ENCODE peak calls at places on chromosomes 12 and 14, in five cellular contexts. One of them, this sample, is unnamed.

GRCh38 chr12:26135010-26135420 is 10.2 kb upstream of the BHLHE41 start:
- DNase-seq in upper lobe of right lung: peak; percentile 93
- DNase-seq in heart left ventricle: no peak
- DNase-seq in fibroblast of lung: peak; percentile 83
- DNase-seq in astrocyte: peak; percentile 78
- DNase-seq in this sample: peak; percentile 43

GRCh38 chr12:45732250-45732649 is 2.7 kb downstream of the ARID2 start:
- DNase-seq in upper lobe of right lung: no peak
- DNase-seq in fibroblast of lung: peak; percentile 46
- DNase-seq in astrocyte: peak; percentile 39
- DNase-seq in heart left ventricle: no peak
- DNase-seq in this sample: no peak

GRCh38 chr14:75084513-75084912 is 15.1 kb downstream of the ZC2HC1C start:
- DNase-seq in astrocyte: no peak
- DNase-seq in fibroblast of lung: no peak
- DNase-seq in upper lobe of right lung: no peak
- DNase-seq in heart left ventricle: no peak
- DNase-seq in this sample: no peak

GRCh38 chr12:96225994-96226399 is 31.8 kb downstream of the ELK3 start:
- DNase-seq in heart left ventricle: no peak
- DNase-seq in fibroblast of lung: no peak
- DNase-seq in astrocyte: no peak
- DNase-seq in upper lobe of right lung: no peak
- DNase-seq in this sample: no peak

GRCh38 chr12:25482637-25483036 is 70.4 kb downstream of the LMNTD1 start:
- DNase-seq in astrocyte: no peak
- DNase-seq in heart left ventricle: no peak
- DNase-seq in fibroblast of lung: no peak
- DNase-seq in upper lobe of right lung: no peak
- DNase-seq in this sample: no peak

GRCh38 chr12:12835378-12836145 is 22.4 kb downstream of the DDX47 start:
- DNase-seq in fibroblast of lung: peak; percentile 81
- DNase-seq in heart left ventricle: no peak
- DNase-seq in upper lobe of right lung: no peak
- DNase-seq in astrocyte: peak; percentile 74
- DNase-seq in this sample: no peak

GRCh38 chr14:71482701-71483100 is 449.5 kb upstream of the RGS6 start:
- DNase-seq in astrocyte: peak; percentile 36
- DNase-seq in heart left ventricle: no peak
- DNase-seq in upper lobe of right lung: no peak
- DNase-seq in fibroblast of lung: peak; percentile 50
- DNase-seq in this sample: no peak

GRCh38 chr12:6314776-6315175 is 4.3 kb downstream of the PLEKHG6 start:
- DNase-seq in astrocyte: no peak
- DNase-seq in heart left ventricle: no peak
- DNase-seq in upper lobe of right lung: no peak
- DNase-seq in fibroblast of lung: no peak
- DNase-seq in this sample: no peak

GRCh38 chr14:32068708-32069107 is 8.4 kb upstream of the ARHGAP5 start:
- DNase-seq in astrocyte: no peak
- DNase-seq in upper lobe of right lung: no peak
- DNase-seq in fibroblast of lung: no peak
- DNase-seq in heart left ventricle: no peak
- DNase-seq in this sample: no peak

GRCh38 chr12:77087427-77087826 is 22.1 kb upstream of the E2F7 start:
- DNase-seq in astrocyte: peak; percentile 98
- DNase-seq in heart left ventricle: no peak
- DNase-seq in fibroblast of lung: peak; percentile 98
- DNase-seq in upper lobe of right lung: no peak
- DNase-seq in this sample: no peak

GRCh38 chr14:71532349-71532748 is 399.9 kb upstream of the RGS6 start:
- DNase-seq in astrocyte: peak; percentile 91
- DNase-seq in heart left ventricle: no peak
- DNase-seq in fibroblast of lung: peak; percentile 93
- DNase-seq in upper lobe of right lung: no peak
- DNase-seq in this sample: no peak

GRCh38 chr14:104514156-104514848 is 65.3 kb upstream of the C14orf180 start:
- DNase-seq in upper lobe of right lung: no peak
- DNase-seq in fibroblast of lung: no peak
- DNase-seq in heart left ventricle: peak; percentile 71
- DNase-seq in astrocyte: no peak
- DNase-seq in this sample: no peak

GRCh38 chr14:71358209-71358931 is 451.1 kb downstream of the PCNX1 start:
- DNase-seq in upper lobe of right lung: no peak
- DNase-seq in fibroblast of lung: peak; percentile 54
- DNase-seq in heart left ventricle: no peak
- DNase-seq in astrocyte: peak; percentile 40
- DNase-seq in this sample: no peak

GRCh38 chr12:119154435-119154818 is 24.3 kb upstream of the HSPB8 start:
- DNase-seq in astrocyte: no peak
- DNase-seq in heart left ventricle: no peak
- DNase-seq in upper lobe of right lung: no peak
- DNase-seq in fibroblast of lung: no peak
- DNase-seq in this sample: no peak

GRCh38 chr14:72607386-72608125 is 286.3 kb downstream of the DPF3 start:
- DNase-seq in heart left ventricle: no peak
- DNase-seq in astrocyte: peak; percentile 55
- DNase-seq in upper lobe of right lung: no peak
- DNase-seq in fibroblast of lung: peak; percentile 67
- DNase-seq in this sample: no peak

GRCh38 chr12:130920119-130920703 is 33.5 kb upstream of the ADGRD1 start:
- DNase-seq in heart left ventricle: no peak
- DNase-seq in fibroblast of lung: no peak
- DNase-seq in astrocyte: no peak
- DNase-seq in upper lobe of right lung: no peak
- DNase-seq in this sample: no peak

GRCh38 chr12:14460212-14460841 is 94.8 kb downstream of the ATF7IP start:
- DNase-seq in heart left ventricle: no peak
- DNase-seq in upper lobe of right lung: no peak
- DNase-seq in astrocyte: no peak
- DNase-seq in fibroblast of lung: no peak
- DNase-seq in this sample: no peak

GRCh38 chr12:124391340-124392261 is 96.7 kb downstream of the RFLNA start:
- DNase-seq in fibroblast of lung: peak; percentile 73
- DNase-seq in upper lobe of right lung: peak; percentile 87
- DNase-seq in astrocyte: peak; percentile 59
- DNase-seq in heart left ventricle: peak; percentile 74
- DNase-seq in this sample: no peak

GRCh38 chr12:57145460-57146059 is 1.9 kb downstream of the LRP1-AS start:
- DNase-seq in fibroblast of lung: no peak
- DNase-seq in astrocyte: no peak
- DNase-seq in heart left ventricle: no peak
- DNase-seq in upper lobe of right lung: no peak
- DNase-seq in this sample: no peak

GRCh38 chr12:2608608-2608945 is 186.2 kb upstream of the FKBP4 start:
- DNase-seq in astrocyte: no peak
- DNase-seq in heart left ventricle: no peak
- DNase-seq in fibroblast of lung: no peak
- DNase-seq in upper lobe of right lung: no peak
- DNase-seq in this sample: no peak
- H3K27me3 ChIP-seq in astrocyte: no peaks in the 10 kb centered on the region
- H3K27me3 ChIP-seq in heart left ventricle: no peaks in the 10 kb centered on the region
- H3K27me3 ChIP-seq in fibroblast of lung: no peaks in the 10 kb centered on the region
- H3K27me3 ChIP-seq in upper lobe of right lung: no peaks in the 10 kb centered on the region
- H3K27me3 ChIP-seq in this sample: no peaks in the 10 kb centered on the region

GRCh38 chr12:89781161-89781560 is 72.5 kb upstream of the ATP2B1 start:
- DNase-seq in heart left ventricle: no peak
- DNase-seq in fibroblast of lung: no peak
- DNase-seq in upper lobe of right lung: no peak
- DNase-seq in astrocyte: no peak
- DNase-seq in this sample: no peak

GRCh38 chr12:89775336-89776005 is 66.8 kb upstream of the ATP2B1 start:
- DNase-seq in fibroblast of lung: peak; percentile 48
- DNase-seq in astrocyte: peak; percentile 32
- DNase-seq in upper lobe of right lung: no peak
- DNase-seq in heart left ventricle: no peak
- DNase-seq in this sample: no peak

GRCh38 chr12:89779090-89779489 is 70.5 kb upstream of the ATP2B1 start:
- DNase-seq in upper lobe of right lung: no peak
- DNase-seq in fibroblast of lung: no peak
- DNase-seq in heart left ventricle: no peak
- DNase-seq in astrocyte: no peak
- DNase-seq in this sample: no peak

GRCh38 chr12:89781961-89782360 is 73.3 kb upstream of the ATP2B1 start:
- DNase-seq in heart left ventricle: no peak
- DNase-seq in upper lobe of right lung: no peak
- DNase-seq in astrocyte: no peak
- DNase-seq in fibroblast of lung: no peak
- DNase-seq in this sample: no peak

DNA sequence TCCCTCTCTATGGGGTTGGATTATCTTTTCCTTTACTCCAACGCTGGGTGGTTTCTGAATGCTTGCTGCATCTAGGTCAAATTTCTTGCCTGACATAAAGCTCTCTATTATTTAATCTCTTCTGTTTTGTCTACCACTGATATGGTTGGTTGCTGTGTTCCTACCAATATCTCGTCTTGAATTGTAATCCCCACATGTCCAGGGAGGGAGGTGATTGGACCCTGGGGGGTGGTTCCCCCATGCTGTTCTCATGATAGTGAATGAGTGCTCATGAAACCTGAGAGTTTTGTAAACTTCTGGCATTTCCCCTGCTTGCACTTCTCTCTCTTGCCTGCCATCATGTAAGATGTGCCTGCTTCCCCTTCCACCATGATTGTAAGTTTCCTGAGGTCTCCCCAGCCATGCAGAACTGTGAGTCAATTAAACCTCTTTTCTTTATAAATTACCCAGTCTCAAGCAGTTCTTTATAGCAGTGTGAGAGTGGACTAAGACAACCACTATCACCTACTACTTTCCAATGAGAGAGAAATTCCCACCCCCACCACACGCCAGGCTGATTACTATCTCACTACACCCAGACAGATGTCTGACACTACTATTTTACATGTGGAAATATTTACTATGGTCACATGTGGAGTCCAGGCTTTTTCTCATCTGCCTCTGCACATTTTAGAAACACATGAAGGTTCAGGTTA is 69.2 kb upstream of the ATP2B1 start:
- DNase-seq in upper lobe of right lung: no peak
- DNase-seq in fibroblast of lung: no peak
- DNase-seq in heart left ventricle: no peak
- DNase-seq in astrocyte: no peak
- DNase-seq in this sample: no peak
- H3K27me3 ChIP-seq in upper lobe of right lung: no peaks in the 10 kb centered on the region
- H3K27me3 ChIP-seq in fibroblast of lung: no peaks in the 10 kb centered on the region
- H3K27me3 ChIP-seq in heart left ventricle: no peaks in the 10 kb centered on the region
- H3K27me3 ChIP-seq in astrocyte: peaks cover 3% of the 10 kb centered on the region
- H3K27me3 ChIP-seq in this sample: no peaks in the 10 kb centered on the region

GRCh38 chr14:94768141-94768520 is 1.8 kb downstream of the GSC start:
- DNase-seq in upper lobe of right lung: no peak
- DNase-seq in astrocyte: no peak
- DNase-seq in fibroblast of lung: no peak
- DNase-seq in heart left ventricle: no peak
- DNase-seq in this sample: no peak

GRCh38 chr14:94770251-94770749 is 387 bp upstream of the GSC start:
- DNase-seq in upper lobe of right lung: no peak
- DNase-seq in fibroblast of lung: no peak
- DNase-seq in astrocyte: peak; percentile 23
- DNase-seq in heart left ventricle: no peak
- DNase-seq in this sample: no peak

GRCh38 chr14:94769413-94770250 is at the start of gene GSC:
- DNase-seq in heart left ventricle: peak; percentile 42
- DNase-seq in fibroblast of lung: peak; percentile 43
- DNase-seq in upper lobe of right lung: no peak
- DNase-seq in astrocyte: peak; percentile 15
- DNase-seq in this sample: no peak

GRCh38 chr14:94767321-94767878 is 2.5 kb downstream of the GSC start:
- DNase-seq in upper lobe of right lung: no peak
- DNase-seq in astrocyte: no peak
- DNase-seq in fibroblast of lung: no peak
- DNase-seq in heart left ventricle: no peak
- DNase-seq in this sample: no peak

DNA sequence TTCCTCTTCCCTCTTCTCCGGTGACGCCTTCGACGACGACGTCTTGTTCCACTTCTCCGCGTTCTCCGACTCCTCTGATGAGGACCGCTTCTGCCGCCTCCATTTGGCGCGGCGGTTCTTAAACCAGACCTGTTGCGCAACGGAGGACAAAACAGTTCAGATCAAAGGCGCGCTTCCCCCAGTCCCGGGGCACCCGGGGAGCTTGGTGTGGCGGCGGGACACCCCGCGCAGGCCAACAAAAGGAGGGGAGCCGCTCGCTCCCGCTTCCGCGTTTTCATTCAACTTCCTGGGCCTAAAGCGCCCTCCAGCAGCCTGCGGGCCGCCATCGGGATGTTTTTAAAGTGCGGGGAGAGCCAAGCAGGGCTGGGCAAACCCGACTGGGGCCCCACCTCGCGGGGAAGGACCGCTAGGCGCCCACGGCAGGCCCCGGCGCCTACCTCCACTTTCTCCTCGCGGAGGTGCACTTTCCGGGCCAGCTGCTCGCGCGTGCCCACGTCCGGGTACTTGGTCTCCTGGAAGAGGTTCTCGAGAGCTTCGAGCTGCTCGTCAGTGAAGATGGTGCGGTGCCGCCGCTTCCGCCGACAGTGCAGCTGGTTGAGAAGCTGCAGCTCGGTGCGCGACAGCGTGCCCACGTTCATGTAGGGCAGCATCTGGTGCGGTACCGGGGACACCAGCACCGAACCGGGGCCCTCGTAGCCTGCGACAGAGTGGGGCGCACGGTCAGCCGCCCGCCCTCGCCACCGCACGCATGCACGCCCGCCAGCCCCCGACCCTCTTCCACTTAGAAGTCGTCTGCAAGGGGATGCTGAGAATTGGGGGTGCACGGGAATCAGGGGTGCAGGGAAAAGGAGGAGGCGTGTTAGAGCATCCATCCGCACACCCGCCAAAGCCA is 1.1 kb downstream of the GSC start:
- DNase-seq in fibroblast of lung: no peak
- DNase-seq in astrocyte: no peak
- DNase-seq in upper lobe of right lung: no peak
- DNase-seq in heart left ventricle: no peak
- DNase-seq in this sample: no peak
- H3K27me3 ChIP-seq in fibroblast of lung: peaks cover 69% of the 10 kb centered on the region
- H3K27me3 ChIP-seq in astrocyte: peaks cover 84% of the 10 kb centered on the region
- H3K27me3 ChIP-seq in upper lobe of right lung: peaks cover 100% of the 10 kb centered on the region
- H3K27me3 ChIP-seq in heart left ventricle: peaks cover 86% of the 10 kb centered on the region
- H3K27me3 ChIP-seq in this sample: peaks cover 25% of the 10 kb centered on the region

GRCh38 chr12:42420385-42420784 is 94.4 kb downstream of the PPHLN1 start:
- DNase-seq in upper lobe of right lung: no peak
- DNase-seq in astrocyte: no peak
- DNase-seq in heart left ventricle: no peak
- DNase-seq in fibroblast of lung: no peak
- DNase-seq in this sample: no peak
- H3K27me3 ChIP-seq in upper lobe of right lung: no peaks in the 10 kb centered on the region
- H3K27me3 ChIP-seq in astrocyte: no peaks in the 10 kb centered on the region
- H3K27me3 ChIP-seq in heart left ventricle: no peaks in the 10 kb centered on the region
- H3K27me3 ChIP-seq in fibroblast of lung: no peaks in the 10 kb centered on the region
- H3K27me3 ChIP-seq in this sample: no peaks in the 10 kb centered on the region

This sample was measured in thoracic aorta.